ENCODE peak calls at places on chromosomes 6 and 20, in seven cellular contexts. N is HepG2, I is H1, O is SK-N-SH, S is Panc1, A is GM12878, B is K562. C is an unnamed sample.

GRCh38 chr6:106519460-106520394 is 109.6 kb downstream of the RTN4IP1 start:
- DNase-seq in I (no peak), S (peak), B (peak), A (peak), O (no peak), N (no peak), C (peak)

GRCh38 chr20:35991142-35991771 is 22.9 kb downstream of the CNBD2 start:
- DNase-seq in B (peak), I (no peak), N (peak), A (no peak), S (no peak), O (peak), C (peak)

GRCh38 chr6:141552463-141552862 is 580.3 kb upstream of the GJE1 start:
- DNase-seq in B (no peak), N (peak), A (peak), S (peak), O (no peak), I (no peak), C (peak)

GRCh38 chr6:141610741-141611140 is 522.0 kb upstream of the GJE1 start:
- DNase-seq in I (no peak), N (peak), S (no peak), A (no peak), O (no peak), B (no peak), C (peak)

GRCh38 chr6:170164271-170164900 is 126.5 kb downstream of the DLL1 start:
- DNase-seq in N (no peak), I (no peak), B (no peak), A (no peak), O (no peak), S (no peak), C (no peak)

GRCh38 chr6:169000022-169000421 is 253.6 kb downstream of the THBS2 start:
- DNase-seq in B (no peak), S (no peak), N (no peak), A (no peak), O (no peak), I (no peak), C (no peak)

GRCh38 chr6:39389372-39389767 is 66.9 kb upstream of the KCNK16 start:
- DNase-seq in N (no peak), S (no peak), I (no peak), A (no peak), B (no peak), O (peak), C (no peak)

GRCh38 chr6:37210313-37210898 is 40.5 kb downstream of the PIM1 start:
- DNase-seq in N (peak), O (peak), I (peak), S (peak), A (peak), B (peak), C (peak)

GRCh38 chr6:35302604-35303218 is 5.1 kb downstream of the DEF6 start:
- DNase-seq in I (peak), O (peak), N (no peak), S (no peak), B (peak), A (peak), C (peak)

GRCh38 chr20:3760980-3761379 is 6.6 kb downstream of the ADISSP start:
- DNase-seq in B (no peak), N (no peak), A (no peak), S (no peak), O (no peak), I (no peak), C (no peak)

GRCh38 chr6:31870385-31870921 is 7.8 kb upstream of the NEU1 start:
- DNase-seq in O (no peak), I (peak), N (no peak), S (no peak), B (peak), A (no peak), C (no peak)

GRCh38 chr6:77620290-77620882 is 32.5 kb upstream of the MEI4 start:
- DNase-seq in O (peak), I (no peak), B (no peak), A (no peak), N (peak), S (no peak), C (peak)

GRCh38 chr6:26659042-26659359 is 545 bp downstream of the ZNF322 start:
- DNase-seq in I (no peak), N (no peak), S (peak), O (no peak), A (no peak), B (no peak), C (no peak)

GRCh38 chr20:63116412-63117106 is 99.4 kb downstream of the YTHDF1 start:
- DNase-seq in N (no peak), S (no peak), I (peak), O (no peak), B (peak), A (no peak), C (no peak)

GRCh38 chr6:111154981-111155380 is 67.7 kb downstream of the SLC16A10 start:
- DNase-seq in B (no peak), N (no peak), A (no peak), I (no peak), O (no peak), S (no peak), C (no peak)

GRCh38 chr6:2680264-2680908 is 70.3 kb downstream of the MYLK4 start:
- DNase-seq in A (no peak), O (no peak), S (no peak), N (no peak), B (no peak), I (no peak), C (no peak)

GRCh38 chr6:33981421-33981820 is 164.5 kb downstream of the GRM4 start:
- DNase-seq in I (peak), B (no peak), O (peak), N (no peak), A (no peak), S (no peak), C (no peak)

GRCh38 chr6:124463271-124463670 is 499.0 kb upstream of the RNF217 start:
- DNase-seq in I (no peak), O (no peak), A (no peak), S (no peak), B (no peak), N (no peak), C (no peak)

GRCh38 chr6:82040405-82041221 is 206.9 kb downstream of the IBTK start:
- DNase-seq in O (peak), S (no peak), A (peak), B (peak), I (peak), N (peak), C (peak)

GRCh38 chr6:157982580-157983438 is 1.1 kb downstream of the SYNJ2 start:
- DNase-seq in S (no peak), B (peak), O (no peak), A (no peak), I (no peak), N (peak), C (no peak)

GRCh38 chr20:48527771-48528170 is 300.0 kb downstream of the PREX1 start:
- DNase-seq in O (no peak), B (no peak), S (no peak), I (peak), A (no peak), N (no peak), C (no peak)

GRCh38 chr6:46684771-46685170 is 2.9 kb upstream of the TDRD6 start:
- DNase-seq in S (no peak), O (no peak), B (no peak), I (no peak), N (no peak), A (no peak), C (no peak)

GRCh38 chr20:50931048-50931305 is 260 bp downstream of the ADNP start:
- DNase-seq in O (no peak), B (no peak), I (no peak), N (no peak), A (no peak), S (no peak), C (no peak)

GRCh38 chr6:10847684-10848083 is 9.3 kb upstream of the MAK start:
- DNase-seq in N (no peak), B (no peak), I (no peak), O (peak), S (no peak), A (no peak), C (no peak)

GRCh38 chr6:44000164-44000842 is 126.9 kb downstream of the MRPL14 start:
- DNase-seq in A (peak), O (peak), N (no peak), B (no peak), I (no peak), S (no peak), C (peak)

GRCh38 chr6:90374201-90374600 is 77.6 kb upstream of the BACH2 start:
- DNase-seq in O (no peak), A (no peak), N (no peak), S (no peak), B (no peak), I (no peak), C (no peak)

GRCh38 chr6:104212977-104213696 is 646.6 kb downstream of the HACE1 start:
- DNase-seq in I (no peak), N (no peak), B (no peak), S (no peak), A (no peak), O (no peak), C (no peak)

GRCh38 chr20:44513871-44514270 is 8.0 kb downstream of the SERINC3 start:
- DNase-seq in A (no peak), O (no peak), N (no peak), I (no peak), B (no peak), S (no peak), C (no peak)

DNA sequence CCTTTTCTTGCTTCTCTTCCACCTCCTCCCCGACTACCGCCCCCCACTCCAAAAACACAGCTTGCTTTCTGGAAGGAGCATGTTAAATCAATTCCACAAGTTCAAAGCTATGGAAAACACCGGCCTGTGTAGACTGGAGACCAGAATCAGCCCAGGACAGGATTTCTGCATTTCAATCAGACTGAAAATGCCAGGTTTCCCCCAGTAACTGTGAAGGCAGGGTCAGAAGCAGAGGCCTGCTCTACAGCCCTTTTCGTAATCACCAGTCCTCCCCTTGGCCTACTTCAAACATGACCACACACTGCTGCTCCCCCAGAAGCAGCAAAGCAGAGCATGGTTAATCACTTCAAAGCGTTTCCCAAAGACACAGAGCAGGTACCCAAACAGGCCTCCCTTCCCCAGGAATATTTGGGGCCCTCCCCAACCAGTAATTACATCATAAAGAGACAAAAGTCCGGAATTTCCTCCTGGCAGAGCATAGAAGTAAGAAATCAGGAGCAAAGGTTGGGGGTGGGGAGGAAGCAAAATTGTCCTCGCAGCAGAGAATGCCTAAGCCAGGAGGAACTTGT is 38.4 kb downstream of the ZMYND8 start:
- DNase-seq in O (no peak), N (peak), A (no peak), B (peak), S (no peak), I (peak), C (no peak)
- TF ChIP-seq SIN3A in O (no peak), N (no peak), A (no peak), B (no peak), S (no peak), I (no peak), C (no peak)

DNA sequence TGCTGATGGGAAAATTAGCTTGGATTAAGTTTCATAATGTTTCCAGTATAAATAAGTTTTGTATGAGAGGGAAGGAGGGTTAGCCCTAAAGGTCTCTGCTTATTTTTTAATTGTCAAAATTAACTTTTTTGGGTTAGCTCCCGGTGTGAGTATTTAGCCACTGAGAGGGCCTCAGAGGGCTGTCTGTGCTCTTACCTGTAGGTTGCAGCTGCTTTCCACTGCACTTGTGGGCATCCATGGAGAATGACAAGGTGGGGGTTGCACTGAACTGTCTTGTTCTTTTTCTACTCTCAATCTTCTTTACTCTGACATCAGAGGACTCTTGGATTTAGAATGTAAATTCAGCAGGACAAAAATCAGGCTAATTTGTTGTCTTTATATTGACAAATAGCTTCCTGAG is 81.4 kb downstream of the CD164 start:
- DNase-seq in O (no peak), I (no peak), B (no peak), S (no peak), N (no peak), A (no peak), C (no peak)
- TF ChIP-seq SIN3A in O (no peak), I (no peak), B (no peak), S (no peak), N (no peak), A (no peak), C (no peak)

GRCh38 chr6:13038315-13039261 is 289.7 kb downstream of the TBC1D7 start:
- DNase-seq in N (no peak), A (no peak), B (no peak), I (no peak), S (no peak), O (no peak), C (no peak)
- TF ChIP-seq SIN3A in N (no peak), A (no peak), B (no peak), I (no peak), S (no peak), O (no peak), C (no peak)

DNA sequence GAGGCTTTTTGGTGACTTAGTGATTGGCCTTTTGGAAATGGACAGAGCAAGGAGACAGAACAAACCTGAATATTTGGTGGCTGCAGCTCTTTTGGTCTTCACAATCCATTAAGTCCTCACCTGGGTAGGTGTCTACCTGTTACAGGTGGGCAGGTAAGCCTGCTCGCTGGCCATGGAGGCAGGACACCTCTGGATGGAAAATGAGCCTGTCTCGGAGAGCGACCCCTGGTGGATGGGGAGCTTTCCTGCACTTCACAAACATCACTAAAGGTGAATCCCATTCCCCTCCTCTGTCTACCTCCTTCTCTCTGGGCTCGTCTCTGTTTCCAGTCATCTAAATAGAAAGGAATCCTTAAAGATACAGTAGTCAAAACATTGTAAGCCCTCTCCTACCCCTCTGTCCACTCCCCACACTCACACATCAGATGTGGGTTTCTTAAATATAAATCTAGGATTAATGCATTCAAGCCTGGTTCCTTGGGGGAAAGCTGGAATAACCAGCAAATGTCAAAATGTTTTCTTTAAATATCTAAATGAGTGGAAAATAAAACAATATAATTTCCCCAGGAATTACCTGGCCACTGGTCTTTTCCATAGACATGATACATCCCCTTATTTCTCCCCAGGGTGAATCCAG is 304.9 kb downstream of the CDH26 start:
- DNase-seq in S (peak), B (peak), N (peak), A (no peak), I (peak), O (peak), C (no peak)
- TF ChIP-seq SIN3A in S (no peak), B (no peak), N (no peak), A (no peak), I (no peak), O (no peak), C (no peak)

GRCh38 chr6:154247119-154247814 is 109.3 kb downstream of the IPCEF1 start:
- DNase-seq in B (no peak), S (no peak), A (no peak), O (no peak), I (no peak), N (no peak), C (no peak)
- TF ChIP-seq SIN3A in B (no peak), S (no peak), A (no peak), O (no peak), I (no peak), N (no peak), C (no peak)

GRCh38 chr20:19774086-19774933 is 16.3 kb downstream of the RIN2 start:
- DNase-seq in O (no peak), S (no peak), A (no peak), I (no peak), N (peak), B (no peak), C (no peak)

GRCh38 chr20:19777311-19777710 is 19.3 kb downstream of the RIN2 start:
- DNase-seq in O (no peak), A (no peak), B (no peak), S (no peak), I (no peak), N (no peak), C (no peak)

GRCh38 chr20:19777981-19778380 is 19.9 kb downstream of the RIN2 start:
- DNase-seq in S (no peak), B (no peak), I (no peak), O (no peak), N (no peak), A (no peak), C (no peak)

GRCh38 chr20:19773471-19773870 is 15.4 kb downstream of the RIN2 start:
- DNase-seq in O (no peak), N (no peak), B (no peak), S (no peak), I (no peak), A (no peak), C (no peak)

GRCh38 chr20:19775353-19776201 is 17.5 kb downstream of the RIN2 start:
- DNase-seq in B (no peak), O (no peak), S (no peak), N (no peak), A (no peak), I (no peak), C (no peak)
- TF ChIP-seq SIN3A in B (no peak), O (no peak), S (no peak), N (no peak), A (no peak), I (no peak), C (no peak)

GRCh38 chr6:112557961-112558360 is 210.8 kb downstream of the RFPL4B start:
- DNase-seq in O (no peak), A (no peak), B (no peak), I (no peak), S (no peak), N (no peak), C (no peak)

GRCh38 chr6:112560651-112561050 is 213.5 kb downstream of the RFPL4B start:
- DNase-seq in A (no peak), O (no peak), I (no peak), N (no peak), B (no peak), S (no peak), C (no peak)

GRCh38 chr6:112562348-112563220 is 215.5 kb downstream of the RFPL4B start:
- DNase-seq in O (no peak), I (no peak), N (no peak), A (no peak), S (no peak), B (no peak), C (no peak)

DNA sequence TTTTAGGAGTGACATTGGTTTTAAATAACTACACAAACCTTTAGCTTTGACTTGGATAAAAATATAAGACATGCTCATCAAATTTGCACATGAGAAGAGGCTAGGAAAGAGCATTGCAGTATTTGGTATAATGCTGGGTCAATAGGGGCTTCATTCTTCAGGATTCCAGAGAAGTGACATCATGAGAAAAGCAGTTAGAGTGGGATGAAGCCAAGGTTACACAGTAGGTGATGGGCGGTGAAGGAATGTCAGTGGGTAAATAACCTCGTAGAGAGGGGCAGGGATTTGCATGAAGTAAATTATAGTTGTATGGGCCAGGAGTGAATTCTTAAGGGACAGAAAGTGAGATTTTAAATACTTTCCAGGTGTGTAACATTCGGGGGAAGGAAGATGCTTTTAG is 216.2 kb downstream of the RFPL4B start:
- DNase-seq in S (no peak), B (no peak), A (no peak), I (no peak), N (peak), O (no peak), C (no peak)
- TF ChIP-seq SIN3A in S (no peak), B (no peak), A (no peak), I (no peak), N (no peak), O (no peak), C (no peak)

DNA sequence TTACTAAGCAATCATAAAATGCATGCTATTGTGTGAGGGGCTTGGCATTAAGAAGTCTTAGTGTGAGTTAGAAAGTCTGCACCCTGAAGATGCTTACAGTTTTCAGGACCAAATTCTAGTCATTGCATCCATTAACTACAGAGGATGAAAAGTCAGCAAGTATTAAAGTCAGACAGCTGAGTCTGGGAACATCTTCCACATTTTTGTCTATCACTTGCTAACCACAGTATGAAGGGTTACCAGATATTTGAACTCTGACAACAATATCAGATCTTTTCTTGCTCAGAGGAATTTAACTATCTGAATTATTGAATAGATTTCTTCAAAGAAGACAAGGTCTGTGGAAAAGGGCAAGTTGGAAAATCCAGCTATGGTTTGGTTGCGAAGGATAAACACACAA is 264.4 kb downstream of the BTBD9 start:
- DNase-seq in N (no peak), O (no peak), S (no peak), I (no peak), A (no peak), B (no peak), C (no peak)
- TF ChIP-seq SIN3A in N (no peak), O (no peak), S (no peak), I (no peak), A (no peak), B (no peak), C (no peak)